ENCODE peak calls at places on chromosome X, in seven cellular contexts. W is memory B cell; C is stimulated activated CD4-positive, alpha-beta T cell treated with anti-CD3 and anti-CD28 coated beads, TNF-alpha, amount 100 ng/mL, for 4 hours; X is NCI-H1092 treated with DMSO at 0.1 percent for 48 hours; R is GDM1; K is epithelial cell of proximal tubule; D is NCI-H1105 treated with DMSO at 0.1 percent for 48 hours. P is an unnamed sample.

GRCh38 chrX:11968470-11968869 is 169.8 kb upstream of the FRMPD4 start:
- DNase-seq in W (no peak), R (no peak), C (no peak), K (peak), D (no peak), X (peak), P (no peak)

GRCh38 chrX:80285131-80285773 is 135.0 kb upstream of the TENT5D start:
- DNase-seq in D (peak), R (no peak), C (no peak), X (no peak), K (peak), W (no peak), P (no peak)

GRCh38 chrX:115428011-115428410 is 133.0 kb upstream of the PLS3 start:
- DNase-seq in C (no peak), K (no peak), D (no peak), W (no peak), R (no peak), X (no peak), P (no peak)

GRCh38 chrX:103628386-103629290 is at the start of gene TCEAL1:
- DNase-seq in C (peak), D (peak), R (peak), X (peak), W (no peak), K (no peak), P (peak)

GRCh38 chrX:71565634-71566033 is 12.6 kb upstream of the GCNA start:
- DNase-seq in D (peak), X (no peak), C (no peak), K (no peak), W (no peak), R (no peak), P (no peak)

GRCh38 chrX:15598031-15598430 is 2.7 kb downstream of the ACE2 start:
- DNase-seq in R (no peak), X (no peak), K (no peak), W (no peak), D (no peak), C (no peak), P (no peak)

GRCh38 chrX:66045894-66046293 is 6.0 kb upstream of the VSIG4 start:
- DNase-seq in C (no peak), X (no peak), D (no peak), K (no peak), R (no peak), W (no peak), P (no peak)

GRCh38 chrX:139203681-139204575 is 326.6 kb upstream of the F9 start:
- DNase-seq in K (no peak), R (no peak), D (peak), C (no peak), X (peak), W (no peak), P (peak)

GRCh38 chrX:11908371-11908770 is 150.3 kb downstream of the MSL3 start:
- DNase-seq in D (no peak), K (no peak), R (peak), W (no peak), C (no peak), X (peak), P (no peak)

GRCh38 chrX:121894756-121895155 is 847.3 kb downstream of the GLUD2 start:
- DNase-seq in R (no peak), C (no peak), W (no peak), K (no peak), D (no peak), X (no peak), P (no peak)

GRCh38 chrX:9240956-9241355 is 207.0 kb upstream of the FAM9B start:
- DNase-seq in W (no peak), C (no peak), X (no peak), R (no peak), K (no peak), D (no peak), P (no peak)

GRCh38 chrX:11787564-11787963 is 29.5 kb downstream of the MSL3 start:
- DNase-seq in C (peak), X (no peak), W (peak), R (no peak), K (no peak), D (no peak), P (peak)

GRCh38 chrX:136291824-136292223 is 8.9 kb upstream of the ADGRG4 start:
- DNase-seq in C (no peak), D (no peak), X (no peak), R (no peak), K (no peak), W (no peak), P (no peak)

GRCh38 chrX:68018248-68019203 is 414.8 kb downstream of the OPHN1 start:
- DNase-seq in X (peak), W (no peak), D (no peak), C (no peak), K (no peak), R (peak), P (no peak)

GRCh38 chrX:40938418-40938817 is 146.8 kb upstream of the USP9X start:
- DNase-seq in K (no peak), W (no peak), D (no peak), X (no peak), C (no peak), R (no peak), P (no peak)

GRCh38 chrX:118773782-118774181 is 46.4 kb downstream of the IL13RA1 start:
- DNase-seq in D (peak), K (no peak), W (no peak), R (no peak), C (no peak), X (no peak), P (no peak)

P was measured in sciatic nerve.